ENCODE peak calls at places on chromosomes 1 and 21, in five cellular contexts. P is HepG2, G is IMR-90, X is K562, O is H1. T is an unnamed sample.
A peak's percentile ranks its signal among the peaks of the same experiment; 100 is the strongest.

GRCh38 chr1:13871413-13871812 is 171.4 kb downstream of the PRDM2 start:
- DNase-seq in P (peak; percentile 3), G (no peak), X (no peak), O (no peak), T (no peak)

GRCh38 chr1:184176058-184176457 is 124.5 kb downstream of the TSEN15 start:
- DNase-seq in P (no peak), G (no peak), X (no peak), O (no peak), T (no peak)

GRCh38 chr21:44984792-44985440 is 45.1 kb downstream of the SLX9 start:
- DNase-seq in P (peak; percentile 91), G (no peak), X (no peak), O (no peak), T (no peak)

GRCh38 chr1:13498553-13498952 is 15.2 kb downstream of the LRRC38 start:
- DNase-seq in P (no peak), G (no peak), X (no peak), O (no peak), T (no peak)

GRCh38 chr1:12473596-12474329 is 144.2 kb downstream of the DHRS3 start:
- DNase-seq in P (no peak), G (peak; percentile 30), X (peak; percentile 66), O (no peak), T (peak; percentile 44)

GRCh38 chr21:20802631-20803260 is 195.5 kb upstream of the NCAM2 start:
- DNase-seq in P (no peak), G (no peak), X (no peak), O (no peak), T (no peak)

GRCh38 chr1:92408825-92409224 is 77.9 kb downstream of the GFI1 start:
- DNase-seq in P (no peak), G (peak; percentile 55), X (no peak), O (no peak), T (no peak)

GRCh38 chr21:36513430-36513829 is 33.5 kb upstream of the CLDN14 start:
- DNase-seq in P (no peak), G (no peak), X (no peak), O (no peak), T (no peak)

GRCh38 chr1:38787041-38787440 is 72.5 kb downstream of the RRAGC start:
- DNase-seq in P (no peak), G (no peak), X (no peak), O (peak; percentile 33), T (no peak)

GRCh38 chr1:41333146-41333784 is 28.0 kb upstream of the FOXO6 start:
- DNase-seq in P (peak; percentile 16), G (peak; percentile 68), X (peak; percentile 71), O (peak; percentile 23), T (no peak)

GRCh38 chr1:17943506-17943905 is 164.1 kb upstream of the IGSF21 start:
- DNase-seq in P (no peak), G (no peak), X (no peak), O (no peak), T (no peak)

GRCh38 chr1:226735576-226735975 is 3.5 kb downstream of the ITPKB start:
- DNase-seq in P (no peak), G (no peak), X (no peak), O (no peak), T (no peak)

GRCh38 chr1:200346744-200347143 is 63.1 kb downstream of the ZNF281 start:
- DNase-seq in P (no peak), G (peak; percentile 63), X (no peak), O (no peak), T (no peak)

GRCh38 chr1:8197493-8198282 is 120.2 kb upstream of the SLC45A1 start:
- DNase-seq in P (peak; percentile 83), G (peak; percentile 97), X (peak; percentile 98), O (no peak), T (peak; percentile 91)

GRCh38 chr1:211591980-211592493 is 13.1 kb upstream of the SLC30A1 start:
- DNase-seq in P (no peak), G (peak; percentile 89), X (peak; percentile 34), O (no peak), T (no peak)

GRCh38 chr1:186082235-186082937 is 292.7 kb downstream of the TPR start:
- DNase-seq in P (peak; percentile 73), G (peak; percentile 73), X (peak; percentile 97), O (no peak), T (peak; percentile 47)

GRCh38 chr1:15207031-15207828 is 39.8 kb upstream of the FHAD1 start:
- DNase-seq in P (no peak), G (no peak), X (no peak), O (peak; percentile 62), T (no peak)

DNA sequence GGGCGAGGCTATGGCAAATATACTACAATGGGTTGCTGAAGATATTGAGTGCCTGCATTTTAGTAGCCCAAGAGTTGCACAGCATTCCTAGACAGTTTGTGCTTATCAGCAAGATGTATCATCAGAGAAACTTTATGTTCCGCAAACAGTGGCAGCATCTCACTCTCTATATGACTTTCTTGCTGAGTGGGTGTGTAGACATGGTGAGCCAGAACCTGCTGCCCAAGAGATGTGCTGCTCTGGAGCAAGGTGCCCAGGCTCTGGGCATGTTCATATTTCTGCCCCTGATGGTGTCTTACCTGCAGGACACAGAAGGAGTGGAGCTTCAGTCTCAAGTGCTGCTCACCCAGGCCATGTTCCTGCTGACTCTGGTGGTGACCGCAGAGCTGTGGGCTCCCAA is 8.2 kb upstream of the RGSL1 start:
- DNase-seq in P (no peak), G (no peak), X (no peak), O (no peak), T (no peak)
- TF ChIP-seq MAFK in P (no peak), G (no peak), X (no peak), O (no peak), T (no peak)

GRCh38 chr1:151944859-151945575 is 35.7 kb upstream of the THEM4 start:
- DNase-seq in P (no peak), G (no peak), X (no peak), O (no peak), T (no peak)

GRCh38 chr1:151944110-151944858 is 35.0 kb upstream of the THEM4 start:
- DNase-seq in P (no peak), G (no peak), X (peak; percentile 28), O (no peak), T (peak; percentile 43)

GRCh38 chr1:151947140-151947539 is 37.8 kb upstream of the THEM4 start:
- DNase-seq in P (no peak), G (no peak), X (no peak), O (no peak), T (no peak)

GRCh38 chr1:151946366-151946764 is 37.1 kb upstream of the THEM4 start:
- DNase-seq in P (no peak), G (no peak), X (no peak), O (no peak), T (peak; percentile 45)

DNA sequence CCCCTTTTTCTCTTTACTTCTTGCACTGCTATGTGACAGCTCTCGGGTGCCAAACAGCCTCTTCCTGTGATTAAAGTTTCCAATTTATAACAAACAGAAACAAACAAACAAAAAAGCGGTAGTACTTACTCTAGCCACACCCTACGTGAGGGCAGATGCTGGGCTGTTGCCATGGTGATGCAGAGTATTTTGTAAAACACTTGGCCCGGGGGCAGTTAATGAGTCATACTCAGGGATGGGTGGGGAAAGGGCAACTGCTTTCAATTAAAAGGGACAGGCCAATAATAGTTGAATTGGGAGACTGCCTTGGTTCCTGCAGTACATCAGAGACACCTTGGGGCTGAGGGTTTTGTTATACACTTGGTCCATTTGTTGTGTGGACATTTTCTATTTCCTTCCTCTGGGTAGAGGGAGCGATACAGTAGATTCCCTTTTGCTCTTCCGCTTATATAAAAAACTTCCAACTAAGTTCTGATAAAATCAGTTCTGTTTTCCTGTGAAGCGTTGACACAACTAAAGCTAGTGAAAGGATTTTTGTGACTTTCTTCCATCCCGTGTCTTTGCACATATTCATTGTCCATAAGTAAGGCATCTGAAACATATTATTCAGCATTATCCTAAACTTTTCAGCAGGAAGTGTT is 36.5 kb upstream of the THEM4 start:
- DNase-seq in P (peak; percentile 20), G (peak; percentile 94), X (peak; percentile 89), O (peak; percentile 59), T (peak; percentile 97)
- TF ChIP-seq MAFK in P (no peak), G (no peak), X (no peak), O (no peak), T (peak; percentile 9)

GRCh38 chr1:22332795-22333499 is 118.7 kb upstream of the ZBTB40 start:
- DNase-seq in P (no peak), G (no peak), X (peak; percentile 17), O (no peak), T (peak; percentile 36)
- TF ChIP-seq MAFK in P (no peak), G (no peak), X (peak; percentile 56), O (no peak), T (peak; percentile 11)

GRCh38 chr1:159311679-159312078 is 9.5 kb downstream of the FCER1A start:
- DNase-seq in P (no peak), G (no peak), X (no peak), O (no peak), T (no peak)

GRCh38 chr1:159302036-159302435 is at the start of gene FCER1A:
- DNase-seq in P (no peak), G (no peak), X (no peak), O (no peak), T (no peak)

GRCh38 chr1:159307338-159307737 is 5.2 kb downstream of the FCER1A start:
- DNase-seq in P (no peak), G (no peak), X (no peak), O (no peak), T (no peak)
- TF ChIP-seq MAFK in P (no peak), G (no peak), X (no peak), O (no peak), T (no peak)

DNA sequence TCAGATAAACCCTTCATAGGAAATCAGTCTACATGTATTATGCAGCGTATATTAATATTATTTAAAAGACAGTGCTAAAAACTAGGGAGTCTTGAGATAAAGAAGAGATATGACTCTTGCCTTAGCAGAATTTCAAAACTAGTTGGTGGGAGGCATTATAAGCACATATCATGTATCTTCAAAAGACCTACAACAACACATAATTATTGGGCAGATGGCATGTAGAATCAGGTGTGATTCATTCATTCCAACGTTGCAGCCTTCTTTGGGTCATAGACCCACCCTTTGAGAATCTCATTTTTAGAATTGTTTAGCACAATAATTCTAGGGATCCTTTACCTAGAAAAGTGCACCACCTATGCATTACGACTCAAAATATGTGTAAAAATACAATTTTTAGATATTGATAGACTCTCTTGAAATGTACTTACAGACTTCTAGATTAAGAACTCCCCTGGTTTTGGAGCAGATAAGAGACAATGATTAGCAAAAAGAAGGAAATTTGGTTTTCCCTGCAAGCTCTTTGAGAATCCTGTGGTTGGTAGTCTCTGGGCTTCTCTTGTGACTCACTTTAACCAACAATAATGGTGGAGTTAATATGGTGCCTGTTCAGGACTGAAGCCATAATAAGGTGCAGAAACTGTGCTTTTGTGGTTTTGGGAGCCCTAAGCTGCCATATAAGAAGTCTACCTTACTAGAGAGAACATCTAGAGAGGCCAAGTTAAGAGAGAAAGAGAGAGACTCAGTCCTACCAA is 85.3 kb upstream of the RGS4 start:
- DNase-seq in P (no peak), G (no peak), X (no peak), O (no peak), T (no peak)
- TF ChIP-seq MAFK in P (no peak), G (no peak), X (no peak), O (no peak), T (no peak)

GRCh38 chr1:47593001-47593568 is 155.2 kb downstream of the FOXD2 start:
- DNase-seq in P (no peak), G (no peak), X (no peak), O (peak; percentile 70), T (no peak)
- TF ChIP-seq MAFK in P (no peak), G (no peak), X (no peak), O (no peak), T (no peak)

GRCh38 chr1:160781914-160782689 is 13.9 kb upstream of the LY9 start:
- DNase-seq in P (no peak), G (no peak), X (no peak), O (no peak), T (no peak)
- TF ChIP-seq MAFK in P (no peak), G (no peak), X (no peak), O (no peak), T (no peak)

T was measured in A549.